ENCODE peak calls at places on chromosomes 13 and 19, in four cellular contexts. X, F, P and E are unnamed samples.

GRCh38 chr13:49297338-49297737 is 49.6 kb downstream of the CDADC1 start:
- DNase-seq in X (peak; percentile 54), F (no peak), P (no peak), E (no peak)

GRCh38 chr13:113183450-113184129 is 24.9 kb downstream of the PCID2 start:
- DNase-seq in X (no peak), F (no peak), P (no peak), E (no peak)

GRCh38 chr19:23440791-23441190 is 45.5 kb upstream of the ZNF91 start:
- DNase-seq in X (no peak), F (no peak), P (peak; percentile 10), E (no peak)

GRCh38 chr13:32622827-32623226 is 36.6 kb downstream of the PDS5B start:
- DNase-seq in X (no peak), F (no peak), P (no peak), E (no peak)

GRCh38 chr13:67219113-67219512 is 11.0 kb downstream of the PCDH9 start:
- DNase-seq in X (no peak), F (no peak), P (no peak), E (no peak)

GRCh38 chr13:99018418-99019180 is 40.7 kb upstream of the DOCK9 start:
- DNase-seq in X (no peak), F (no peak), P (no peak), E (no peak)

GRCh38 chr19:45046355-45046754 is 7.5 kb downstream of the CLASRP start:
- DNase-seq in X (no peak), F (no peak), P (no peak), E (no peak)

GRCh38 chr13:70895599-70895998 is 787.3 kb upstream of the KLHL1 start:
- DNase-seq in X (no peak), F (no peak), P (no peak), E (no peak)

GRCh38 chr19:33819875-33820781 is 23.5 kb downstream of the KCTD15 start:
- DNase-seq in X (peak; percentile 80), F (no peak), P (peak; percentile 79), E (peak; percentile 90)

GRCh38 chr13:43608400-43609137 is 178.2 kb downstream of the ENOX1 start:
- DNase-seq in X (no peak), F (no peak), P (no peak), E (no peak)

GRCh38 chr13:99969368-99969933 is 2.1 kb downstream of the ZIC5 start:
- DNase-seq in X (no peak), F (no peak), P (peak; percentile 61), E (no peak)

GRCh38 chr13:113620036-113620435 is 35.5 kb downstream of the TFDP1 start:
- DNase-seq in X (no peak), F (no peak), P (no peak), E (no peak)

GRCh38 chr19:38933544-38933943 is 2.8 kb downstream of the MRPS12 start:
- DNase-seq in X (no peak), F (no peak), P (no peak), E (no peak)

GRCh38 chr13:90445179-90445578 is 902.3 kb upstream of the MIR17HG start:
- DNase-seq in X (no peak), F (no peak), P (no peak), E (peak; percentile 45)

GRCh38 chr13:20428666-20429644 is 96.7 kb downstream of the CRYL1 start:
- DNase-seq in X (no peak), F (no peak), P (no peak), E (no peak)

GRCh38 chr13:114140909-114141255 is 8.5 kb upstream of the RASA3 start:
- DNase-seq in X (no peak), F (no peak), P (no peak), E (no peak)

GRCh38 chr19:14337510-14337909 is 43.7 kb upstream of the ADGRE5 start:
- DNase-seq in X (peak; percentile 37), F (no peak), P (peak; percentile 46), E (no peak)